ENCODE peak calls at places on chromosomes 1 and 21, in five cellular contexts. One of them, this sample, is unnamed.

GRCh38 chr1:50271968-50272578 is 151.2 kb downstream of the DMRTA2 start:
- DNase-seq in AG04450: no peak
- DNase-seq in prostate gland: peak; percentile 8
- DNase-seq in WTC11: peak; percentile 68
- DNase-seq in Kasumi-1: peak; percentile 12
- DNase-seq in this sample: no peak

GRCh38 chr1:47701283-47701682 is 263.4 kb downstream of the FOXD2 start:
- DNase-seq in AG04450: no peak
- DNase-seq in Kasumi-1: no peak
- DNase-seq in WTC11: no peak
- DNase-seq in prostate gland: no peak
- DNase-seq in this sample: no peak

GRCh38 chr21:44012474-44013379 is 618 bp downstream of the TRAPPC10 start:
- DNase-seq in prostate gland: peak; percentile 30
- DNase-seq in Kasumi-1: peak; percentile 66
- DNase-seq in WTC11: peak; percentile 88
- DNase-seq in AG04450: no peak
- DNase-seq in this sample: peak; percentile 59

GRCh38 chr1:228035844-228036243 is 29.0 kb downstream of the WNT3A start:
- DNase-seq in WTC11: no peak
- DNase-seq in Kasumi-1: peak; percentile 17
- DNase-seq in prostate gland: no peak
- DNase-seq in AG04450: no peak
- DNase-seq in this sample: no peak

GRCh38 chr1:200336111-200336845 is 73.6 kb downstream of the ZNF281 start:
- DNase-seq in Kasumi-1: no peak
- DNase-seq in AG04450: no peak
- DNase-seq in prostate gland: no peak
- DNase-seq in WTC11: no peak
- DNase-seq in this sample: no peak

GRCh38 chr1:8567146-8567545 is 249.2 kb downstream of the SLC45A1 start:
- DNase-seq in Kasumi-1: no peak
- DNase-seq in AG04450: peak; percentile 45
- DNase-seq in WTC11: no peak
- DNase-seq in prostate gland: no peak
- DNase-seq in this sample: no peak

GRCh38 chr1:149942207-149942606 is 5.5 kb upstream of the MTMR11 start:
- DNase-seq in Kasumi-1: peak; percentile 29
- DNase-seq in WTC11: peak; percentile 53
- DNase-seq in prostate gland: no peak
- DNase-seq in AG04450: no peak
- DNase-seq in this sample: no peak

GRCh38 chr1:97348599-97349265 is 572.1 kb downstream of the DPYD start:
- DNase-seq in prostate gland: no peak
- DNase-seq in Kasumi-1: no peak
- DNase-seq in WTC11: no peak
- DNase-seq in AG04450: no peak
- DNase-seq in this sample: no peak

GRCh38 chr1:174696026-174696821 is 248.5 kb downstream of the GPR52 start:
- DNase-seq in Kasumi-1: no peak
- DNase-seq in WTC11: no peak
- DNase-seq in prostate gland: no peak
- DNase-seq in AG04450: no peak
- DNase-seq in this sample: no peak

GRCh38 chr1:27296773-27297214 is 25.2 kb upstream of the TMEM222 start:
- DNase-seq in Kasumi-1: peak; percentile 31
- DNase-seq in prostate gland: peak; percentile 52
- DNase-seq in AG04450: no peak
- DNase-seq in WTC11: peak; percentile 90
- DNase-seq in this sample: peak; percentile 75

GRCh38 chr1:18118078-18118477 is 10.5 kb downstream of the IGSF21 start:
- DNase-seq in prostate gland: no peak
- DNase-seq in Kasumi-1: no peak
- DNase-seq in WTC11: no peak
- DNase-seq in AG04450: no peak
- DNase-seq in this sample: no peak

GRCh38 chr1:156497078-156497742 is 3.4 kb downstream of the MEF2D start:
- DNase-seq in prostate gland: no peak
- DNase-seq in WTC11: no peak
- DNase-seq in AG04450: no peak
- DNase-seq in Kasumi-1: no peak
- DNase-seq in this sample: no peak

GRCh38 chr21:31750843-31751242 is 18.9 kb upstream of the SCAF4 start:
- DNase-seq in WTC11: no peak
- DNase-seq in Kasumi-1: no peak
- DNase-seq in AG04450: no peak
- DNase-seq in prostate gland: no peak
- DNase-seq in this sample: no peak

GRCh38 chr1:247096112-247096511 is 8.0 kb downstream of the ZNF669 start:
- DNase-seq in AG04450: no peak
- DNase-seq in WTC11: no peak
- DNase-seq in Kasumi-1: no peak
- DNase-seq in prostate gland: no peak
- DNase-seq in this sample: no peak

GRCh38 chr1:115647919-115648597 is 6.3 kb downstream of the VANGL1 start:
- DNase-seq in Kasumi-1: no peak
- DNase-seq in AG04450: no peak
- DNase-seq in WTC11: no peak
- DNase-seq in prostate gland: no peak
- DNase-seq in this sample: no peak

GRCh38 chr1:3089490-3089889 is 20.5 kb downstream of the PRDM16 start:
- DNase-seq in WTC11: no peak
- DNase-seq in Kasumi-1: no peak
- DNase-seq in prostate gland: no peak
- DNase-seq in AG04450: no peak
- DNase-seq in this sample: no peak

GRCh38 chr1:193104496-193104905 is 713 bp downstream of the GLRX2 start:
- DNase-seq in AG04450: no peak
- DNase-seq in prostate gland: peak; percentile 19
- DNase-seq in WTC11: peak; percentile 38
- DNase-seq in Kasumi-1: peak; percentile 53
- DNase-seq in this sample: peak; percentile 27

This sample was measured in uterus.